ENCODE peak calls at places on chromosome 17, in five cellular contexts. K is IMR-90, A is pancreas, J is psoas muscle, M is gastrocnemius medialis. F is an unnamed sample. For H3K4me1, the result is how much of the 10 kb centered on the place peaks cover.

GRCh38 chr17:70808596-70808995 is 639.3 kb downstream of the KCNJ2 start:
- DNase-seq in K (no peak), A (no peak), J (no peak), M (no peak), F (no peak)

GRCh38 chr17:47694818-47695663 is 1.1 kb downstream of the TBKBP1 start:
- DNase-seq in K (peak), A (peak), J (peak), M (peak), F (peak)

GRCh38 chr17:1820518-1821252 is 9.0 kb downstream of the SMYD4 start:
- DNase-seq in K (no peak), A (no peak), J (no peak), M (no peak), F (no peak)

GRCh38 chr17:18997650-18998196 is 6.8 kb downstream of the FAM83G start:
- DNase-seq in K (no peak), A (no peak), J (no peak), M (no peak), F (no peak)

GRCh38 chr17:30942311-30943079 is 20.8 kb downstream of the ADAP2 start:
- DNase-seq in K (peak), A (no peak), J (no peak), M (no peak), F (no peak)

GRCh38 chr17:65876985-65877384 is 314.9 kb downstream of the CEP112 start:
- DNase-seq in K (no peak), A (no peak), J (no peak), M (no peak), F (no peak)

GRCh38 chr17:1182831-1183578 is 3.2 kb upstream of the ABR start:
- DNase-seq in K (no peak), A (no peak), J (no peak), M (no peak), F (no peak)

GRCh38 chr17:17096438-17097178 is 54.4 kb downstream of the MPRIP start:
- DNase-seq in K (peak), A (no peak), J (no peak), M (peak), F (no peak)

GRCh38 chr17:82871056-82871775 is 31.4 kb upstream of the ZNF750 start:
- DNase-seq in K (no peak), A (no peak), J (no peak), M (no peak), F (no peak)

GRCh38 chr17:1920948-1921351 is 91.1 kb downstream of the RPA1 start:
- DNase-seq in K (no peak), A (no peak), J (peak), M (peak), F (no peak)

DNA sequence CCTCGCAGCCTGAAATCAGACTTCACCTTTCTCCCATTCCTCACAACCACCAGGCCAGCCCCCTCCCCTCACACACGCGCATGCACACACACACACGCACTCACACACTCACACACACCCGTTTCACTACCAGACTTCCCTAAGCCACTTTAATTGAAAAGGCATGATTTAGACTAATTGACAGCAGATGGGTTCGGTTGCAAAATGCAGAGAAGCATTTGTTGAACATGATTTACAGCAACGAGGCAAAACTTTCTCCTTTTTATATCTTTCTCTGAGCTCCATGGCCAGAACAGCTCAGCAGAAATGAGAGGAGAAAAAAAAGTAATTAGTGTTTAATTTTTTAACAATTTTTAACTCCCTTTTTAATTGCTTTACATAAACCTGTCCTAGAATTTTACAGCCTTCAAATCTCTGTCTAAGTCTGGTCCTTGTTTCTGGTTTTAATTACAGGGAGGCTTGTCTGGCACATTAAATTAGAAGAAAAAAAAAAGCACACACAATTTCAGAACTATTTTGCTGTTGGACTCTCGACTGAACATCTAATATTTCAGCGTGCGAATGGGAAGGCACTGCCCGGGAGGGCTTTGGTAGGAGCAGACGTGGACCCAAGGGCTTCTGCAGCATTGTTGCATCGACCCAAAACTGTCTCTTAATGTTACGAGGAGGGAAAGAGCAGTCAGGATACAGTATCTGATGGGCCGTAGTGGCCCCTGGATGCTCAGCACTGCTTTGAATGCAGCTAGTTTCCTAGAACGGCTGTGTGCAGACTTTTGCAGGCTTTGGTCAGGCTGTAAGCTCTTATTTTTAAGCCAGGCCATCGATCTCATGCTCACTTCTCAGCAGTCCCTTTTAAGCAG is 255.9 kb downstream of the SOX9 start:
- DNase-seq in K (peak), A (no peak), J (no peak), M (no peak), F (no peak)
- H3K4me3 ChIP-seq in K (no peak), A (no peak), J (no peak), M (no peak), F (no peak)

GRCh38 chr17:78431692-78431958 is 53.2 kb downstream of the PGS1 start:
- DNase-seq in K (no peak), A (no peak), J (no peak), M (no peak), F (no peak)
- H3K4me1 ChIP-seq in K (under half), A (under half), J (under half), M (under half), F (under half)

DNA sequence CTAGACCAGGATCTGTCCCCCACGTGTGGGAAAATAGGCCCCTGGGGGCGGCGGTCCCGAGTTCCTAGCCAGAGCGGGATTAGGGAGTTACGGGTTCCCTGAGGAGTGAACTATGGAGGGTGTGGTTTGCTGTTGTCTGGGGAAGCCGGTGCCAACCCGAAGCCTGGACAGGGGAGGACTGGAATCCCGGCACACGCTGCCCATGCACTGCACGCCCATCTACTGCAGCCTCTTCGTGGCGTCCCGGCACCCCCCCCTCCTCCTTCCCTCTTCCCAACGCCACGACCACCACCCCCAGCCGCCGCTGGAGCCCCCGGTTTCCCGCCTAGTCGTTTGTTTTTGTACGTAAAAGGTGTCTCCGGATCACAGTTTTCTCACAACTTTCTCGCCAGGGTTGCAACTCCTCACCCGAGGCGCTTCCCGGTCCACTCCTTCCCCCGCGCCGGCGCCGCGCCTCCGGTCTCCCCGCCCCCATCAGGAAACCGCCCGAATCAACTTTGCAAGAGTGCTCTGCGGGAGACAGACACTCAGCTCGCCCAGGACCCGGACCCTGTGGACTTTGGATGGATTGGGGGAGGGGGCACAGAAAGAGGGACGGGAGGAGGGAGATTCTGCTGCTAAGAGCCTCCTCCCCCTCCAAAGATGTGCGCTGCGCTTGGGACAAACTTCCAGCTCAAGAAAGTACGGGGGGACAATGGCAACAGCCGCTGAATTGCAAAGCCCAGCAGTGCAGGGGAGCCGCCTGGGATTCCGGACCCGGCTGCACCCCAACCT is 1.4 kb upstream of the LHX1 start:
- DNase-seq in K (no peak), A (no peak), J (no peak), M (no peak), F (no peak)
- H3K4me3 ChIP-seq in K (no peak), A (peak), J (peak), M (peak), F (no peak)

GRCh38 chr17:15233022-15233805 is 31.9 kb downstream of the PMP22 start:
- DNase-seq in K (peak), A (no peak), J (no peak), M (no peak), F (no peak)
- H3K4me1 ChIP-seq in K (under half), A (under half), J (under half), M (under half), F (under half)

DNA sequence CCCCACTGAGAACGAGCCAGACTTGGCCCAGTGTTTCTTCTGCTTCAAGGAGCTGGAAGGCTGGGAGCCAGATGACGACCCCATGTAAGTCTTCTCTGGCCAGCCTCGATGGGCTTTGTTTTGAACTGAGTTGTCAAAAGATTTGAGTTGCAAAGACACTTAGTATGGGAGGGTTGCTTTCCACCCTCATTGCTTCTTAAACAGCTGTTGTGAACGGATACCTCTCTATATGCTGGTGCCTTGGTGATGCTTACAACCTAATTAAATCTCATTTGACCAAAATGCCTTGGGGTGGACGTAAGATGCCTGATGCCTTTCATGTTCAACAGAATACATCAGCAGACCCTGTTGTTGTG is 631 bp downstream of the BIRC5 start:
- DNase-seq in K (no peak), A (no peak), J (no peak), M (no peak), F (no peak)
- H3K4me3 ChIP-seq in K (peak), A (peak), J (peak), M (peak), F (no peak)

GRCh38 chr17:40068917-40069750 is 6.4 kb downstream of the THRA start:
- DNase-seq in K (peak), A (peak), J (peak), M (peak), F (peak)
- H3K4me1 ChIP-seq in K (half or more), A (half or more), J (half or more), M (half or more), F (half or more)

DNA sequence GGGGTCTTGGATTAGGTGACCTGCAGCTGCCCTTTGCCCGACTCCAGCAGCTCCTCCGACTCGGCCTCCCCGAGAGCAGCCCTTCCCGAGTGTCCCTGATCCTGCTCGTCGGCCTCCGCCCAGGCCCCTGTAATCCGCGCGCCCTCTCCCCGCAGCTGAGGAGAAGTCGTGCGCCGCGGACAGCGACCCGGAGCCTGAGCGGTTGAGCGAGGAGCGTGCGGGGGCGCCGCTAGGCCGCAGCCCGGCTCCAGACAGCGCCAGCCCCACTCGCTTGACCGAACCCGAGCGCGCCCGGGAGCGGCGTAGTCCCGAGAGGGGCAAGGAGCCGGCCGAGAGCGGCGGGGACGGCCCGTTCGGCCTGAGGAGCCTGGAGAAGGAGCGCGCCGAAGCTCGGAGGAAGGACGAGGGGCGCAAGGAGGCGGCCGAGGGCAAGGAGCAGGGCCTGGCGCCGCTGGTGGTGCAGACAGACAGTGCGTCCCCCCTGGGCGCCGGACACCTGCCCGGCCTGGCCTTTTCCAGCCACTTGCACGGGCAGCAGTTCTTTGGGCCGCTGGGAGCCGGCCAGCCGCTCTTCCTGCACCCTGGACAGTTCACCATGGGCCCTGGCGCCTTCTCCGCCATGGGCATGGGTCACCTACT is 5.5 kb downstream of the TBX2 start:
- DNase-seq in K (peak), A (no peak), J (no peak), M (no peak), F (no peak)
- H3K4me3 ChIP-seq in K (peak), A (peak), J (peak), M (peak), F (peak)